ENCODE peak calls at places on chromosomes 13 and 19, in five cellular contexts. X is NCI-H2081, N is posterior vena cava, V is endothelial cell, R is epithelial cell of esophagus. C is an unnamed sample.

GRCh38 chr13:48304132-48304876 is 753 bp downstream of the RB1 start:
- DNase-seq in X (peak), N (peak), V (peak), R (peak), C (no peak)

GRCh38 chr13:44373601-44374347 is at the start of gene SERP2:
- DNase-seq in X (peak), N (no peak), V (peak), R (no peak), C (no peak)

GRCh38 chr13:105346141-105346766 is 1189.2 kb downstream of the EFNB2 start:
- DNase-seq in X (no peak), N (no peak), V (no peak), R (peak), C (no peak)

GRCh38 chr19:48501961-48502719 is 9.5 kb downstream of the LMTK3 start:
- DNase-seq in X (peak), N (no peak), V (peak), R (peak), C (peak)

GRCh38 chr13:51158923-51159322 is 47.8 kb upstream of the C13orf42 start:
- DNase-seq in X (no peak), N (no peak), V (no peak), R (no peak), C (no peak)

GRCh38 chr13:49649963-49650312 is 21.6 kb downstream of the ARL11 start:
- DNase-seq in X (no peak), N (no peak), V (no peak), R (no peak), C (no peak)

GRCh38 chr13:31167490-31167889 is 5.8 kb upstream of the HSPH1 start:
- DNase-seq in X (no peak), N (no peak), V (no peak), R (peak), C (no peak)

GRCh38 chr19:7918615-7919421 is 1.3 kb upstream of the SNAPC2 start:
- DNase-seq in X (no peak), N (no peak), V (no peak), R (no peak), C (no peak)

GRCh38 chr19:18290250-18291018 is 9.0 kb upstream of the JUND start:
- DNase-seq in X (no peak), N (no peak), V (no peak), R (no peak), C (no peak)

GRCh38 chr19:45637890-45638667 is 1.1 kb downstream of the EML2 start:
- DNase-seq in X (no peak), N (no peak), V (no peak), R (peak), C (no peak)

GRCh38 chr13:41411536-41411935 is 45.8 kb upstream of the RGCC start:
- DNase-seq in X (no peak), N (no peak), V (peak), R (peak), C (no peak)

GRCh38 chr13:114203536-114203935 is 24.5 kb downstream of the CFAP97D2 start:
- DNase-seq in X (no peak), N (no peak), V (no peak), R (peak), C (no peak)

GRCh38 chr13:109380457-109380856 is 405.9 kb downstream of the IRS2 start:
- DNase-seq in X (no peak), N (no peak), V (no peak), R (no peak), C (no peak)

GRCh38 chr13:110408286-110408685 is 101.2 kb downstream of the COL4A2 start:
- DNase-seq in X (no peak), N (no peak), V (no peak), R (no peak), C (no peak)